ENCODE peak calls at places on chromosomes 6 and 20, in six cellular contexts. T is iPS-NIHi11, N is left ventricle myocardium inferior, P is H1, X is AG20443, L is fibroblast of pulmonary artery. C is an unnamed sample.

GRCh38 chr20:14860410-14860814 is 523.0 kb upstream of the FLRT3 start:
- DNase-seq in P (peak), T (peak), X (no peak), L (no peak), N (no peak), C (peak)

GRCh38 chr6:154435400-154435945 is 75.0 kb downstream of the CNKSR3 start:
- DNase-seq in X (no peak), T (no peak), P (no peak), L (no peak), N (no peak), C (no peak)

GRCh38 chr20:46694484-46694883 is 5.2 kb upstream of the TP53RK start:
- DNase-seq in X (peak), T (peak), N (no peak), L (peak), P (no peak), C (no peak)

GRCh38 chr6:3406362-3406809 is 50.5 kb downstream of the SLC22A23 start:
- DNase-seq in T (no peak), N (no peak), X (no peak), P (no peak), L (no peak), C (no peak)

GRCh38 chr6:23985015-23985414 is 141.0 kb upstream of the NRSN1 start:
- DNase-seq in P (no peak), T (no peak), L (no peak), X (no peak), N (no peak), C (no peak)

GRCh38 chr6:6942826-6943225 is 164.9 kb upstream of the RREB1 start:
- DNase-seq in L (peak), N (peak), T (no peak), P (no peak), X (peak), C (no peak)

GRCh38 chr20:63695419-63696310 is 787 bp upstream of the TNFRSF6B start:
- DNase-seq in P (no peak), X (no peak), L (no peak), N (peak), T (peak), C (no peak)

GRCh38 chr6:15444081-15444731 is 198.3 kb downstream of the JARID2 start:
- DNase-seq in N (no peak), L (no peak), T (no peak), P (no peak), X (no peak), C (no peak)

GRCh38 chr20:15863735-15864134 is 709.5 kb downstream of the KIF16B start:
- DNase-seq in T (no peak), P (no peak), L (no peak), N (no peak), X (no peak), C (no peak)

GRCh38 chr6:18211338-18211737 is 53.0 kb downstream of the DEK start:
- DNase-seq in P (peak), L (no peak), N (no peak), X (no peak), T (no peak), C (no peak)

GRCh38 chr20:37839432-37839827 is 63.5 kb upstream of the VSTM2L start:
- DNase-seq in T (no peak), L (no peak), X (no peak), P (no peak), N (no peak), C (no peak)

GRCh38 chr6:73285674-73286283 is 22.8 kb upstream of the KHDC1 start:
- DNase-seq in L (peak), P (no peak), T (peak), X (peak), N (no peak), C (no peak)

GRCh38 chr20:16922834-16923233 is 174.7 kb downstream of the OTOR start:
- DNase-seq in T (peak), P (no peak), N (no peak), L (peak), X (peak), C (no peak)

GRCh38 chr6:117818449-117818848 is 88.6 kb upstream of the SLC35F1 start:
- DNase-seq in T (no peak), X (no peak), P (no peak), L (no peak), N (no peak), C (no peak)

GRCh38 chr6:118708736-118709135 is 57.3 kb upstream of the CEP85L start:
- DNase-seq in T (no peak), P (no peak), N (no peak), L (peak), X (no peak), C (no peak)

GRCh38 chr6:33981421-33981820 is 164.5 kb downstream of the GRM4 start:
- DNase-seq in X (no peak), L (no peak), N (no peak), T (no peak), P (peak), C (no peak)

GRCh38 chr6:44278774-44279697 is 8.8 kb downstream of the TMEM151B start:
- DNase-seq in P (no peak), N (no peak), X (no peak), L (no peak), T (no peak), C (no peak)